ENCODE peak calls at places on chromosomes 1 and 21, in five cellular contexts. M, L, B, W and J are unnamed samples.

GRCh38 chr1:1004780-1005697 is 5.1 kb upstream of the HES4 start:
- DNase-seq in B (no peak), W (peak), L (no peak), M (no peak), J (peak)

GRCh38 chr1:151710187-151710586 is 6.4 kb downstream of the CELF3 start:
- DNase-seq in M (no peak), W (peak), B (no peak), L (no peak), J (peak)

GRCh38 chr1:46725736-46726108 is 6.8 kb upstream of the EFCAB14 start:
- DNase-seq in B (no peak), W (no peak), M (no peak), L (no peak), J (no peak)

GRCh38 chr1:37764888-37765441 is at the start of gene EPHA10:
- DNase-seq in B (peak), M (no peak), W (peak), L (peak), J (peak)

GRCh38 chr1:246110343-246111219 is 396.5 kb downstream of the SMYD3 start:
- DNase-seq in M (no peak), B (no peak), L (no peak), W (peak), J (peak)

GRCh38 chr1:221761354-221762002 is 19.6 kb upstream of the DUSP10 start:
- DNase-seq in W (no peak), L (no peak), M (no peak), B (no peak), J (no peak)

GRCh38 chr1:215282557-215282956 is 200.0 kb downstream of the KCNK2 start:
- DNase-seq in B (no peak), W (no peak), L (no peak), M (no peak), J (no peak)

GRCh38 chr1:38835230-38835827 is 24.2 kb downstream of the RRAGC start:
- DNase-seq in W (peak), M (peak), B (peak), L (peak), J (peak)

GRCh38 chr1:64834734-64835133 is 89.9 kb downstream of the RAVER2 start:
- DNase-seq in B (no peak), W (no peak), M (no peak), L (no peak), J (no peak)

GRCh38 chr1:219266524-219266923 is 92.8 kb downstream of the LYPLAL1 start:
- DNase-seq in W (no peak), B (no peak), L (no peak), M (no peak), J (no peak)

GRCh38 chr21:41873005-41873404 is 6.1 kb downstream of the PRDM15 start:
- DNase-seq in L (no peak), B (no peak), M (no peak), W (no peak), J (no peak)

GRCh38 chr1:87279201-87279860 is 49.3 kb upstream of the LMO4 start:
- DNase-seq in M (no peak), W (no peak), L (no peak), B (no peak), J (no peak)

GRCh38 chr1:157194739-157195520 is 56.7 kb upstream of the ETV3 start:
- DNase-seq in M (no peak), L (no peak), B (no peak), W (no peak), J (no peak)

GRCh38 chr1:66247415-66248208 is 286.3 kb upstream of the SGIP1 start:
- DNase-seq in M (no peak), L (no peak), W (no peak), B (no peak), J (no peak)

GRCh38 chr1:211340622-211341487 is 14.2 kb downstream of the TRAF5 start:
- DNase-seq in M (no peak), L (no peak), W (no peak), B (no peak), J (no peak)

GRCh38 chr1:212567676-212568075 is 40.9 kb upstream of the ATF3 start:
- DNase-seq in M (no peak), W (no peak), L (no peak), B (no peak), J (no peak)

GRCh38 chr1:154847891-154848290 is 22.2 kb downstream of the KCNN3 start:
- DNase-seq in W (no peak), L (peak), M (no peak), B (peak), J (peak)

GRCh38 chr1:99646885-99647284 is 972 bp downstream of the PALMD start:
- DNase-seq in M (no peak), W (no peak), B (no peak), L (no peak), J (no peak)